ENCODE peak calls at places on chromosomes 1 and 21, in nine cellular contexts. F, V, U, M, A, C, Z, D and Q are unnamed samples.

GRCh38 chr1:233523047-233523446 is 90.9 kb upstream of the KCNK1 start:
- DNase-seq in F (no peak), V (no peak), U (no peak), M (no peak), A (no peak), C (no peak), Z (no peak), D (no peak), Q (no peak)

GRCh38 chr1:47238935-47239640 is 7.1 kb upstream of the TAL1 start:
- DNase-seq in F (no peak), V (no peak), U (no peak), M (no peak), A (no peak), C (no peak), Z (no peak), D (no peak), Q (no peak)

GRCh38 chr1:114097109-114097508 is 56.6 kb downstream of the SYT6 start:
- DNase-seq in F (no peak), V (no peak), U (peak; percentile 29), M (no peak), A (no peak), C (no peak), Z (no peak), D (no peak), Q (no peak)

GRCh38 chr1:10388387-10388715 is 10.5 kb upstream of the PGD start:
- DNase-seq in F (no peak), V (no peak), U (no peak), M (no peak), A (no peak), C (no peak), Z (no peak), D (no peak), Q (no peak)

GRCh38 chr1:22461100-22461499 is 9.4 kb downstream of the ZBTB40 start:
- DNase-seq in F (no peak), V (no peak), U (no peak), M (no peak), A (no peak), C (no peak), Z (no peak), D (no peak), Q (no peak)

GRCh38 chr1:216750031-216750627 is 26.9 kb upstream of the ESRRG start:
- DNase-seq in F (no peak), V (no peak), U (no peak), M (no peak), A (peak; percentile 45), C (peak; percentile 42), Z (no peak), D (no peak), Q (no peak)

GRCh38 chr1:156750932-156751723 is at the start of gene HDGF:
- DNase-seq in F (peak; percentile 50), V (no peak), U (peak; percentile 66), M (peak; percentile 38), A (peak; percentile 61), C (peak; percentile 61), Z (no peak), D (peak; percentile 41), Q (peak; percentile 16)

GRCh38 chr21:38171723-38172344 is 85.0 kb upstream of the KCNJ15 start:
- DNase-seq in F (no peak), V (no peak), U (peak; percentile 35), M (no peak), A (peak; percentile 38), C (no peak), Z (no peak), D (no peak), Q (no peak)

GRCh38 chr1:161948435-161948834 is 75.2 kb downstream of the OLFML2B start:
- DNase-seq in F (no peak), V (no peak), U (no peak), M (no peak), A (no peak), C (no peak), Z (no peak), D (no peak), Q (no peak)

GRCh38 chr1:23574265-23574754 is 15.0 kb upstream of the ID3 start:
- DNase-seq in F (no peak), V (no peak), U (no peak), M (no peak), A (no peak), C (peak; percentile 60), Z (no peak), D (no peak), Q (no peak)

GRCh38 chr1:184512724-184513123 is 125.9 kb downstream of the C1orf21 start:
- DNase-seq in F (no peak), V (no peak), U (no peak), M (no peak), A (no peak), C (no peak), Z (no peak), D (no peak), Q (no peak)

GRCh38 chr1:81129366-81129765 is 671.4 kb upstream of the ADGRL2 start:
- DNase-seq in F (no peak), V (no peak), U (no peak), M (no peak), A (no peak), C (no peak), Z (no peak), D (no peak), Q (no peak)

GRCh38 chr1:173489149-173489600 is 12.0 kb downstream of the PRDX6 start:
- DNase-seq in F (no peak), V (no peak), U (no peak), M (no peak), A (peak; percentile 8), C (peak; percentile 30), Z (no peak), D (no peak), Q (no peak)

GRCh38 chr1:214767221-214767620 is 164.2 kb downstream of the CENPF start:
- DNase-seq in F (no peak), V (no peak), U (no peak), M (no peak), A (no peak), C (no peak), Z (no peak), D (no peak), Q (no peak)